ENCODE peak calls at places on chromosomes 1 and 21, in eight cellular contexts. I is CD8-positive, alpha-beta T cell; X is ovary; C is fibroblast of lung; G is neural progenitor cell; F is PC-9; H is tibial artery; R is left ventricle myocardium inferior. V is an unnamed sample. For H3K36me3, the result is how much of the 10 kb centered on the place peaks cover.

GRCh38 chr1:110477041-110477440 is 26.1 kb downstream of the PROK1 start:
- DNase-seq in R (no peak), G (no peak), X (no peak), F (no peak), I (no peak), C (peak), H (no peak), V (no peak)

GRCh38 chr1:11157867-11158266 is 31.3 kb upstream of the ANGPTL7 start:
- DNase-seq in I (no peak), F (no peak), C (peak), R (peak), H (peak), G (no peak), X (peak), V (no peak)

GRCh38 chr1:84442256-84442655 is 36.8 kb upstream of the RPF1 start:
- DNase-seq in I (no peak), R (no peak), X (no peak), F (no peak), C (peak), H (no peak), G (peak), V (no peak)

GRCh38 chr1:21313146-21313885 is 23.1 kb upstream of the ECE1 start:
- DNase-seq in H (peak), X (peak), G (no peak), R (no peak), I (no peak), F (no peak), C (peak), V (no peak)

GRCh38 chr21:43627527-43627926 is 31.8 kb downstream of the HSF2BP start:
- DNase-seq in G (no peak), C (no peak), X (no peak), F (no peak), H (no peak), R (no peak), I (no peak), V (no peak)

GRCh38 chr1:245855846-245856730 is 651.0 kb downstream of the SMYD3 start:
- DNase-seq in G (no peak), F (no peak), I (no peak), C (peak), H (no peak), R (no peak), X (no peak), V (no peak)

GRCh38 chr21:39156024-39156423 is 27.2 kb downstream of the PSMG1 start:
- DNase-seq in C (peak), R (no peak), G (no peak), F (no peak), H (no peak), X (no peak), I (no peak), V (no peak)

GRCh38 chr21:38869196-38869595 is 63.5 kb downstream of the ETS2 start:
- DNase-seq in G (no peak), X (no peak), F (no peak), I (no peak), C (no peak), R (no peak), H (no peak), V (no peak)

GRCh38 chr1:203086992-203087763 is 1.4 kb upstream of the MYOG start:
- DNase-seq in X (no peak), H (no peak), G (no peak), I (no peak), C (no peak), F (no peak), R (no peak), V (no peak)

GRCh38 chr1:151008244-151009205 is at the start of gene PRUNE1:
- DNase-seq in R (peak), H (peak), I (peak), F (peak), X (peak), G (peak), C (peak), V (peak)

GRCh38 chr21:44844256-44844655 is 26.4 kb upstream of the SUMO3 start:
- DNase-seq in X (no peak), R (no peak), G (peak), C (no peak), F (no peak), H (peak), I (no peak), V (no peak)

GRCh38 chr1:156999596-157000320 is 45.8 kb downstream of the ARHGEF11 start:
- DNase-seq in R (no peak), C (no peak), I (no peak), X (no peak), G (no peak), F (no peak), H (no peak), V (no peak)

GRCh38 chr1:219265026-219265515 is 91.4 kb downstream of the LYPLAL1 start:
- DNase-seq in H (no peak), C (peak), G (no peak), I (no peak), F (no peak), R (no peak), X (no peak), V (no peak)

GRCh38 chr1:237527761-237528160 is 363.0 kb downstream of the ZP4 start:
- DNase-seq in R (no peak), F (no peak), H (no peak), X (no peak), I (no peak), C (no peak), G (no peak), V (no peak)

GRCh38 chr1:247156787-247157232 is 15.0 kb downstream of the ZNF124 start:
- DNase-seq in C (no peak), G (no peak), F (no peak), R (no peak), X (no peak), I (no peak), H (no peak), V (no peak)

GRCh38 chr1:151157067-151157531 is 650 bp downstream of the TNFAIP8L2 start:
- DNase-seq in H (no peak), F (no peak), G (no peak), I (peak), C (no peak), R (no peak), X (no peak), V (no peak)

GRCh38 chr21:42112857-42113256 is 41.7 kb downstream of the UMODL1 start:
- DNase-seq in I (no peak), H (no peak), R (no peak), C (peak), F (no peak), X (no peak), G (no peak), V (no peak)

GRCh38 chr1:99745684-99746083 is 20.8 kb downstream of the FRRS1 start:
- DNase-seq in F (no peak), H (no peak), I (no peak), G (no peak), C (no peak), R (no peak), X (no peak), V (no peak)

GRCh38 chr1:207805841-207806421 is 54.1 kb downstream of the CD46 start:
- DNase-seq in I (no peak), G (no peak), F (peak), C (peak), X (peak), H (peak), R (peak), V (no peak)

GRCh38 chr1:115949156-115949555 is 27.2 kb upstream of the SLC22A15 start:
- DNase-seq in C (no peak), I (no peak), X (no peak), R (no peak), H (no peak), F (no peak), G (no peak), V (no peak)

GRCh38 chr1:66731462-66731861 is 20.8 kb upstream of the DYNLT5 start:
- DNase-seq in X (no peak), G (no peak), I (no peak), C (no peak), F (no peak), R (no peak), H (no peak), V (no peak)

GRCh38 chr21:45162809-45163208 is 88.4 kb downstream of the ADARB1 start:
- DNase-seq in X (no peak), G (no peak), H (no peak), F (no peak), C (no peak), I (no peak), R (no peak), V (no peak)

GRCh38 chr1:35377553-35377952 is 109.0 kb downstream of the ZMYM4 start:
- DNase-seq in X (no peak), I (no peak), C (peak), G (no peak), F (no peak), R (no peak), H (no peak), V (no peak)

GRCh38 chr1:67367370-67368345 is 60.0 kb downstream of the IL12RB2 start:
- DNase-seq in X (peak), R (peak), H (no peak), G (no peak), C (peak), F (peak), I (no peak), V (no peak)

GRCh38 chr1:98277111-98277510 is 356.3 kb upstream of the DPYD start:
- DNase-seq in X (no peak), G (no peak), H (no peak), F (no peak), C (peak), R (no peak), I (no peak), V (no peak)

GRCh38 chr21:31892686-31893085 is 19.9 kb downstream of the HUNK start:
- DNase-seq in C (no peak), I (no peak), X (no peak), F (no peak), G (peak), H (no peak), R (no peak), V (no peak)

GRCh38 chr1:26857473-26857872 is 5.5 kb upstream of the SFN start:
- DNase-seq in G (no peak), H (no peak), F (no peak), I (no peak), C (no peak), R (no peak), X (no peak), V (no peak)

GRCh38 chr1:2074944-2075740 is 24.9 kb downstream of the PRKCZ start:
- DNase-seq in C (no peak), R (no peak), F (no peak), X (no peak), I (no peak), H (no peak), G (no peak), V (no peak)

GRCh38 chr1:56545711-56546110 is 33.7 kb downstream of the PLPP3 start:
- DNase-seq in X (no peak), R (peak), C (no peak), H (no peak), I (no peak), F (no peak), G (no peak), V (no peak)

GRCh38 chr21:42722153-42722552 is 68.7 kb downstream of the PDE9A start:
- DNase-seq in G (no peak), F (no peak), X (no peak), I (no peak), H (no peak), C (no peak), R (no peak), V (no peak)

GRCh38 chr21:35036521-35037383 is 12.3 kb downstream of the RUNX1 start:
- DNase-seq in I (no peak), H (no peak), R (no peak), G (no peak), X (no peak), C (no peak), F (no peak), V (no peak)

GRCh38 chr21:28110074-28110473 is 882.6 kb downstream of the LTN1 start:
- DNase-seq in I (no peak), H (no peak), C (no peak), F (no peak), X (no peak), G (no peak), R (no peak), V (no peak)

GRCh38 chr1:20663365-20663764 is 2.2 kb upstream of the DDOST start:
- DNase-seq in H (no peak), X (no peak), F (no peak), C (no peak), I (no peak), R (no peak), G (no peak), V (no peak)

GRCh38 chr1:225767591-225768540 is 9.8 kb upstream of the SRP9 start:
- DNase-seq in G (no peak), R (peak), H (peak), C (peak), F (peak), X (peak), I (no peak), V (no peak)

GRCh38 chr21:26144026-26144425 is 26.5 kb downstream of the APP start:
- DNase-seq in C (no peak), I (no peak), F (no peak), X (no peak), H (no peak), G (no peak), R (no peak), V (no peak)

GRCh38 chr1:98565951-98566350 is 95.6 kb upstream of the SNX7 start:
- DNase-seq in G (peak), C (no peak), R (no peak), F (no peak), H (no peak), X (no peak), I (no peak), V (no peak)

GRCh38 chr1:43708006-43708412 is 673 bp downstream of the ST3GAL3 start:
- DNase-seq in I (peak), G (no peak), X (no peak), F (no peak), C (no peak), R (no peak), H (no peak), V (no peak)

GRCh38 chr1:210726621-210727020 is 397.9 kb downstream of the HHAT start:
- DNase-seq in F (peak), C (peak), R (no peak), X (no peak), I (peak), H (no peak), G (peak), V (no peak)

GRCh38 chr21:15000076-15000475 is 64.7 kb downstream of the NRIP1 start:
- DNase-seq in X (no peak), G (no peak), R (no peak), H (no peak), F (no peak), I (no peak), C (peak), V (no peak)

GRCh38 chr1:200041337-200042118 is 14.0 kb downstream of the NR5A2 start:
- DNase-seq in X (no peak), F (no peak), G (peak), H (no peak), I (no peak), R (no peak), C (no peak), V (no peak)

GRCh38 chr1:37947364-37947763 is 511 bp upstream of the INPP5B start:
- DNase-seq in X (no peak), F (no peak), C (no peak), H (peak), G (no peak), R (no peak), I (no peak), V (no peak)
- H3K27ac ChIP-seq in X (no peak), F (no peak), C (peak), H (peak), G (no peak), R (peak), I (no peak), V (peak)

DNA sequence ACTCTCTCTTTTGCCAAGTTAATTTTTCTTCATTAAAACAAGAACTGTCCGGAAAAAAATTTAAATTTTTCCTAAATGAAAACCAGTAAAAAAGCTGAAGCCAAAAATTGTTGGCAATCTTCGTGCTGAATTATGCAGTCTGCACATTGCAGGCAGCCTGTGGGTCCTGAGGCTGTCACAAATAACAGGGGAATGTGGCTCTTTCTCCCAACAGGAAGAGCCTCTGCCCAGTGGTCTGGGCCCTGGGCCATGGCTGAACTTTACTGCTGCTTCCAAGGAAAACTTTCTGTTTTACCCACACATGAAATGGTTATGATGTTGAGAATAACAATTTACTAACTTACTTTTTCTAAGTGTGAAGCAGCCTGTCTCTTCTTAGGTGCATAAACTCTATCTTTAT is 154.0 kb upstream of the SPAG17 start:
- DNase-seq in C (peak), X (no peak), F (no peak), R (no peak), G (no peak), I (no peak), H (no peak), V (no peak)
- H3K4me3 ChIP-seq in C (no peak), X (no peak), F (no peak), R (no peak), G (no peak), I (no peak), H (no peak), V (no peak)

DNA sequence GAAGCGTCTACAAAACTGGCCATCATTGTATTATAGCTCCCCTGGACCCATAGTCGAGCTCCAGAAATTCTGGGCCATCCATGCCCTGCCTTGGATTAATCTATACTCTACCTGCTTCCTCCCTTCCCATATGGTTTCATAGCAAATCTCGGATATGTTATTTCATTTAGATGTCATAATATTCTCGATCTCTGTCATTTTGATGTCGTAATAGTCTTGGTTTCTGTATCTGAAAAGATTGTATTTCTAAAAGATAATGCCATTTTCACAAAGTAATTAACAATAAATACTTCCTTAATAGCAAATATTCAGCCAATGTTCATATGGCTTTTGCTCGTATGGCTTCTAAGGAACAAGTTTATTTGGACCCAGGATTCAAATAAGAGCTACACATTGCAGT is 35.1 kb downstream of the DIP2A start:
- DNase-seq in X (no peak), C (no peak), G (no peak), R (no peak), I (no peak), F (no peak), H (no peak), V (no peak)
- H3K36me3 ChIP-seq in X (under half), C (under half), G (under half), R (half or more), I (half or more), F (under half), H (under half), V (under half)

GRCh38 chr1:1014896-1015681 is 1.8 kb downstream of the ISG15 start:
- DNase-seq in I (no peak), F (peak), H (no peak), G (peak), R (no peak), X (peak), C (no peak), V (no peak)
- H3K27ac ChIP-seq in I (no peak), F (no peak), H (no peak), G (no peak), R (peak), X (no peak), C (no peak), V (no peak)

DNA sequence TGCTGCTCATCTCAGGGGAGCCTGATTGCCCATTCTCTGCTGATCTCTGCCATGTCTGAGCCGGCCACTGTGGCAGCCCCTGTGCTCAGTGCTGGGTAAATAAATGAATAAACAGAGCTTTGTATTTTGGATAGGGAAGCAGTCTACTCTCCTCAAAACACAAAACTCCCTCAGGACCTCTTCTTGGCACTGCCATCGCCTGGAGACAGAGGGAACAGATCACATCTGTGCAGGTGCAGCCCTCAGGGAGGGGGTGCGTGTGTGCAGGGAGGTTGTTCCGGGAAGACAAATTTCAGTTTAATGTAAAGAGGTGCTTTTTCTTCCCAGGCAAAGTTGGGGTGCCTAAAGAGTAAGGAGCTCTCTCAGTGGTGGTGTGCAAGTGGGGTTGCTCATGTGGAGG is 7.7 kb upstream of the FAM167B start:
- DNase-seq in X (no peak), F (no peak), R (no peak), C (no peak), I (no peak), G (peak), H (no peak), V (no peak)
- H3K4me3 ChIP-seq in X (no peak), F (no peak), R (peak), C (no peak), I (no peak), G (peak), H (no peak), V (no peak)